ENCODE peak calls at places on chromosomes 6 and 20, in ten cellular contexts. H, O, T, P, B, S, J, G, U and M are unnamed samples.

GRCh38 chr6:109793793-109794192 is 102.7 kb downstream of the FIG4 start:
- DNase-seq in U (no peak), G (no peak), B (no peak), S (peak; percentile 90), T (no peak), O (peak; percentile 86), J (peak; percentile 36), P (peak; percentile 93), H (peak; percentile 50), M (peak; percentile 96)

GRCh38 chr20:58642465-58642864 is 8.6 kb upstream of the STX16 start:
- DNase-seq in B (no peak), O (no peak), J (no peak), H (no peak), U (no peak), G (no peak), T (no peak), S (no peak), P (no peak), M (no peak)

GRCh38 chr6:45504947-45505346 is 127.2 kb upstream of the SUPT3H start:
- DNase-seq in P (peak; percentile 50), O (peak; percentile 47), G (no peak), U (no peak), T (no peak), H (no peak), B (no peak), S (no peak), J (peak; percentile 21), M (peak; percentile 75)

GRCh38 chr6:137443901-137444300 is 50.3 kb downstream of the OLIG3 start:
- DNase-seq in P (no peak), J (no peak), U (no peak), S (no peak), T (no peak), B (no peak), H (no peak), G (no peak), O (no peak), M (no peak)

GRCh38 chr20:4836935-4837334 is 115.2 kb downstream of the PRND start:
- DNase-seq in G (no peak), U (no peak), B (no peak), T (no peak), P (no peak), S (no peak), H (no peak), J (peak; percentile 34), O (no peak), M (no peak)

GRCh38 chr6:111837641-111838500 is 35.4 kb downstream of the FYN start:
- DNase-seq in J (no peak), O (no peak), G (no peak), H (no peak), P (no peak), U (no peak), S (no peak), B (no peak), T (no peak), M (no peak)

GRCh38 chr6:132004668-132005067 is 53.5 kb upstream of the CCN2 start:
- DNase-seq in B (no peak), S (no peak), T (no peak), J (no peak), U (no peak), G (no peak), P (peak; percentile 16), O (no peak), H (no peak), M (no peak)

GRCh38 chr6:54775586-54775985 is 71.0 kb upstream of the FAM83B start:
- DNase-seq in J (no peak), B (no peak), H (no peak), G (no peak), T (no peak), P (no peak), S (no peak), O (no peak), U (no peak), M (peak; percentile 9)

DNA sequence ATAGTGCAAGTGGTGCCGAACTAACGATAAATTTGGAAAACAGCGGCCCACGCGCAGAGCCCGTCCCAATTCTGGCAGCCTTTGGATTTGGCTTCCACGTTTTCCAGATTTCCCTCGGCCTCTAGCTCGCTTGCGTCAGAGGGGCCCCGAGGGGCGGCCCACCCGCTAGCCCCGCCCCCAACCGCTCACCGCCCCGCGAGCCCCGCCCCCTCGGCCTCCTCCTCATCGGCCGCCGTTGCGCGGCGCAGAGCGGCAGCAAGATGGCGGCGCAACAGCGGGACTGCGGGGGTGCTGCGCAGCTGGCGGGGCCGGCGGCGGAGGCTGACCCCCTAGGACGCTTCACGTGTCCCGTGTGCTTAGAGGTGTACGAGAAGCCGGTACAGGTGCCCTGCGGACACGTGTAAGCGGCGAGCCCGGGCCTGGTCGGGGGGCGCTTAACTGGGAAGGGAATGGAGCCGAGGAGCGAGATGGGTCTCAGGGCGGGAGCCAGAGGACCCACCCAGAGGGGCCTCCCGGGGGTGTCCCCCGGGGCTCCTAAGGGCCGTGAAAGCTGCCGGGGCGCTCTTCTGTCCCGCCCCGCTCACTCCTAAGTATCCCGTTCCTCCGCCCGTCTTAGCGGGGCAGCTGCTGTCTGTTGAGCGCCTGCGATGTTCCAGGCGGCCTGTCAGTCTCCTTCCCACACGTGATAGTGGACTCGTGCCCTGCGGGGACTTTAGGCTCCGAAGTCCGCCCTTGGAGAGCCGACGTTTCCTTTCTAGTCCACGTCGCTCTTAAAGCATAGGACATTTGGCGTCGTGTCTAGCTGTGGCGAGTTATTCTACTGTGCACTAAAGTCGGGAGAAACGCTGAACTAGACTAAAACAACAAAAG is at the start of gene RNF114:
- DNase-seq in G (peak; percentile 44), U (peak; percentile 92), S (peak; percentile 73), O (no peak), T (peak; percentile 96), B (peak; percentile 87), H (peak; percentile 92), J (peak; percentile 94), P (peak; percentile 83), M (peak; percentile 91)
- TF ChIP-seq CTCF in G (peak; percentile 20), U (peak; percentile 37), S (peak; percentile 28), O (no peak), T (no peak), B (peak; percentile 46), H (no peak), J (no peak), P (no peak), M (no peak)

DNA sequence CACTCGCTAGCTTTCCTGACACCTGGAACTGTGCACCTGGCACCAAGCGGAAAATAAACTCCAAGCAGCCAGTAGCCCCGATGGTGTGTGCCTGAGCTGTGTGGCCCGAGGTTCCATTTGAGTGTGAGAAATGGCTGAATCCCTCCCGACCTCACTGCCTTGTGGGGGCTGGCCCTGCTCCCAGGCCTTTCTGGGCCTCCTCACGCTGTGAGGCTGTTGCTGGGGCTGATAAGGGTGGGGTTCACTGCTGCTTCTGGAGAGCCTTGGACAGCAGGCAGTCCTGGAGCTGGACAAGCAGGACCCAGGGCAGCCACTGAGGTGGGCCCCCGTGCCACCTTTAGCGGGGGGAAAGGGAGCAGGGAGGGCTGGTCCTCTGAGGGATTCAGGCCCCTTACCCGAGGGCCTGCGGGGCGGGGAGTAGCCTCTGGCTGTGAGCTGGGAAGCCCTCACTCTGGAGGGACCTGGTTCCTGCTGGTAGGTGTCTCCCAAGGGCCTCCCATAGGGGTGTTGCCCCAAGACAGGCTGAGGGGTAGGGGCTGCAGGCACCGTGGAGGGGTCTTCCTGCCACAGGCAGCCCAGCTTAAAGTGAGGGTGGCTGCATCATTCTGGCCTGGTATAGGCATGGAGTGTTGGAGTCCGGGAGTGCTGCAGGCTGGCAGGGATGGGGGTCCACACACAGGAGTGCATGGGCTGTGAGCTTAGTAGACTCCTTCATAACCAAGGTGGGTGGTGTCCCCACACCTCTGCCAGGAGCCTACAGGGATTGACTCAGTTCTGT is 1.7 kb downstream of the PPDPF start:
- DNase-seq in H (no peak), O (no peak), J (no peak), T (no peak), S (no peak), P (no peak), G (no peak), U (no peak), B (no peak), M (no peak)
- H3K4me3 ChIP-seq in H (peak overlapping the region; percentile 91), O (peak overlapping the region; percentile 93), J (no peak overlapping the region), T (no peak overlapping the region), S (no peak overlapping the region), P (no peak overlapping the region), G (peak overlapping the region; percentile 80), U (peak overlapping the region; percentile 93), B (no peak overlapping the region), M (peak overlapping the region; percentile 81)

DNA sequence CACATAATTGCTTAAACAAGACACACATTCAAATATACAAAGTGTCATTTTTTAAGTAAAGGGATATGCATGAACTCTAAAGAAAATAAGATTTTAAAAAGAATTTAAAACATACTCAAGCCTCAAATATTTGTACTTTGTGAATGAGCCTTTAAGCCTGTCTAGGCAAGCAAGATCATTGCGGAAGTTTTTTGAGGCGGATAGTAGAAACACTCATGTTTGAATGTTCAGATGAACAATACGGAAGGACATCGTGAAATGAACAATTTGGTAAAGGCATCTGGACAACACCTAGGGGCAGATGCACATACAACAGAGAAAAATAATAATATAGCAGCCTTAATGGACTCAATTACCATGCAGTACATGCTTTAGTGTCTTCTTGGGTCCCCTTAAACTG is 928.9 kb downstream of the TFAP2A start:
- DNase-seq in H (no peak), G (no peak), P (no peak), J (no peak), O (no peak), U (no peak), T (no peak), B (no peak), S (no peak), M (no peak)
- TF ChIP-seq CTCF in H (no peak), G (no peak), P (no peak), J (no peak), O (no peak), U (no peak), T (no peak), B (no peak), S (no peak), M (no peak)

GRCh38 chr6:43724354-43724753 is 36.8 kb upstream of the MRPS18A start:
- DNase-seq in T (no peak), H (no peak), S (no peak), J (no peak), O (no peak), P (no peak), G (no peak), U (no peak), B (no peak), M (no peak)

GRCh38 chr6:43725643-43726580 is 38.3 kb upstream of the MRPS18A start:
- DNase-seq in P (no peak), J (no peak), G (no peak), U (no peak), S (no peak), H (no peak), T (no peak), O (no peak), B (no peak), M (no peak)

GRCh38 chr6:43722920-43723565 is 35.5 kb upstream of the MRPS18A start:
- DNase-seq in T (no peak), O (no peak), P (no peak), B (no peak), S (no peak), U (no peak), H (no peak), J (no peak), G (no peak), M (no peak)

GRCh38 chr6:43723737-43724295 is 36.2 kb upstream of the MRPS18A start:
- DNase-seq in S (peak; percentile 74), O (no peak), H (peak; percentile 92), T (peak; percentile 86), U (no peak), J (peak; percentile 59), P (peak; percentile 56), B (peak; percentile 84), G (no peak), M (peak; percentile 75)

DNA sequence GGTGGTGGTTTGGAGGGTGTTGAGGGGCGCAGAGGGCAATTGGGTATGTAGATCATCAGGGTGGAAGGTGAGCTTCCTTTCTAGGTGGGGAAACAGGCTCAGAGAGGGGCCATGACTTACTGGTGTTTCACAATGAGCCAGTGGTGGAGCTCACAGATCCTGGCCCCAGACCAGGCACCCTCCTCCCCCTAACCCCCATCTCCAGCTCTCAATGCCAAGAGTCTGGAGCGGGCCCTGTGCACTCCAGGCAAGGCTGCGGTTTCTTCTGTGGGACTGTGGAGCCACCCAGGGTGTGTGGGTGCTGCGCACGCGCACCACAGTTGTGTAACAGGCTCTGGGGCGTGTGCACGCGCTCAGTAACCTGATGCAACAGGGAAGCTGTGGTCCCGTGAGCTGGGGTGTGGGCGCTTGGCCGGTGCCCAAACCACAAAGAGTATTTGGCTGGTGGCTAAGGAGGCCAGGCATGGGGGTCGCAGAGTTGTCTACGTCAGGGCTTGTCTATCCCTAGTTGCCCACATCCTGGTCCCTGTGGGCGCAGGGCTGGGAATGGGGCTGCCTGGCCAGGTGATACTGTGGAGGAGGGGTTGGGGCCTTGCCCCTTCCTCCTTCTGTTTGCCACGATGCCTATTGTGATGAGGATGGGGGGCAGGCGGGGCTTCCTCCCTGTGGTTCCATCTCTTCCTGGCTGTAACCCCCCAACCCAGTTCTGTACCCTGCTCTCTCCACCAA is 37.5 kb upstream of the MRPS18A start:
- DNase-seq in U (no peak), B (peak; percentile 86), S (peak; percentile 82), P (no peak), O (peak; percentile 59), H (peak; percentile 92), J (peak; percentile 69), T (peak; percentile 38), G (peak; percentile 43), M (peak; percentile 97)
- H3K4me3 ChIP-seq in U (no peak overlapping the region), B (peak overlapping the region; percentile 5), S (peak overlapping the region; percentile 8), P (no peak overlapping the region), O (no peak overlapping the region), H (no peak overlapping the region), J (no peak overlapping the region), T (no peak overlapping the region), G (no peak overlapping the region), M (no peak overlapping the region)